ENCODE peak calls at places on chromosomes 4 and X, in nine cellular contexts. One of them, this sample, is unnamed.

GRCh38 chrX:136589966-136590365 is 58.0 kb downstream of the VGLL1 start:
- DNase-seq in lung microvascular endothelial cell: no peak
- DNase-seq in NCI-H1694 treated with DMSO at 0.1 percent for 48 hours: no peak
- DNase-seq in G401: no peak
- DNase-seq in NCI-H2081: no peak
- DNase-seq in stimulated activated CD4-positive, alpha-beta T cell treated with anti-CD3 and anti-CD28 coated beads, Interleukin-2, amount 100 ng/mL, for 4 hours: no peak
- DNase-seq in CD4-positive, alpha-beta memory T cell: no peak
- DNase-seq in upper lobe of left lung: no peak
- DNase-seq in fibroblast of the aortic adventitia: no peak
- DNase-seq in this sample: no peak

GRCh38 chrX:94977562-94977961 is 1303.6 kb downstream of the FAM133A start:
- DNase-seq in stimulated activated CD4-positive, alpha-beta T cell treated with anti-CD3 and anti-CD28 coated beads, Interleukin-2, amount 100 ng/mL, for 4 hours: no peak
- DNase-seq in NCI-H2081: no peak
- DNase-seq in lung microvascular endothelial cell: no peak
- DNase-seq in fibroblast of the aortic adventitia: no peak
- DNase-seq in G401: no peak
- DNase-seq in CD4-positive, alpha-beta memory T cell: no peak
- DNase-seq in upper lobe of left lung: no peak
- DNase-seq in NCI-H1694 treated with DMSO at 0.1 percent for 48 hours: no peak
- DNase-seq in this sample: no peak

GRCh38 chr4:52202251-52202779 is 151.2 kb downstream of the SPATA18 start:
- DNase-seq in stimulated activated CD4-positive, alpha-beta T cell treated with anti-CD3 and anti-CD28 coated beads, Interleukin-2, amount 100 ng/mL, for 4 hours: no peak
- DNase-seq in lung microvascular endothelial cell: no peak
- DNase-seq in NCI-H2081: no peak
- DNase-seq in NCI-H1694 treated with DMSO at 0.1 percent for 48 hours: no peak
- DNase-seq in CD4-positive, alpha-beta memory T cell: no peak
- DNase-seq in upper lobe of left lung: no peak
- DNase-seq in fibroblast of the aortic adventitia: no peak
- DNase-seq in G401: no peak
- DNase-seq in this sample: no peak

GRCh38 chr4:45350438-45350837 is 624.1 kb upstream of the GNPDA2 start:
- DNase-seq in NCI-H2081: no peak
- DNase-seq in NCI-H1694 treated with DMSO at 0.1 percent for 48 hours: no peak
- DNase-seq in fibroblast of the aortic adventitia: peak
- DNase-seq in upper lobe of left lung: no peak
- DNase-seq in CD4-positive, alpha-beta memory T cell: no peak
- DNase-seq in G401: peak
- DNase-seq in stimulated activated CD4-positive, alpha-beta T cell treated with anti-CD3 and anti-CD28 coated beads, Interleukin-2, amount 100 ng/mL, for 4 hours: no peak
- DNase-seq in lung microvascular endothelial cell: no peak
- DNase-seq in this sample: peak

GRCh38 chrX:149982310-149982709 is 44.0 kb upstream of the EOLA2 start:
- DNase-seq in fibroblast of the aortic adventitia: no peak
- DNase-seq in upper lobe of left lung: no peak
- DNase-seq in stimulated activated CD4-positive, alpha-beta T cell treated with anti-CD3 and anti-CD28 coated beads, Interleukin-2, amount 100 ng/mL, for 4 hours: no peak
- DNase-seq in CD4-positive, alpha-beta memory T cell: no peak
- DNase-seq in NCI-H1694 treated with DMSO at 0.1 percent for 48 hours: no peak
- DNase-seq in G401: no peak
- DNase-seq in NCI-H2081: no peak
- DNase-seq in lung microvascular endothelial cell: peak
- DNase-seq in this sample: no peak

GRCh38 chr4:168057412-168057811 is 34.9 kb upstream of the ANXA10 start:
- DNase-seq in CD4-positive, alpha-beta memory T cell: no peak
- DNase-seq in upper lobe of left lung: no peak
- DNase-seq in NCI-H2081: no peak
- DNase-seq in stimulated activated CD4-positive, alpha-beta T cell treated with anti-CD3 and anti-CD28 coated beads, Interleukin-2, amount 100 ng/mL, for 4 hours: no peak
- DNase-seq in fibroblast of the aortic adventitia: no peak
- DNase-seq in lung microvascular endothelial cell: no peak
- DNase-seq in NCI-H1694 treated with DMSO at 0.1 percent for 48 hours: no peak
- DNase-seq in G401: no peak
- DNase-seq in this sample: no peak

GRCh38 chr4:91758487-91758886 is 545.3 kb upstream of the GRID2 start:
- DNase-seq in upper lobe of left lung: no peak
- DNase-seq in NCI-H1694 treated with DMSO at 0.1 percent for 48 hours: no peak
- DNase-seq in stimulated activated CD4-positive, alpha-beta T cell treated with anti-CD3 and anti-CD28 coated beads, Interleukin-2, amount 100 ng/mL, for 4 hours: no peak
- DNase-seq in G401: no peak
- DNase-seq in CD4-positive, alpha-beta memory T cell: no peak
- DNase-seq in NCI-H2081: no peak
- DNase-seq in lung microvascular endothelial cell: no peak
- DNase-seq in fibroblast of the aortic adventitia: peak
- DNase-seq in this sample: no peak

GRCh38 chrX:151169783-151170182 is 6.6 kb upstream of the GPR50 start:
- DNase-seq in CD4-positive, alpha-beta memory T cell: no peak
- DNase-seq in stimulated activated CD4-positive, alpha-beta T cell treated with anti-CD3 and anti-CD28 coated beads, Interleukin-2, amount 100 ng/mL, for 4 hours: no peak
- DNase-seq in NCI-H2081: no peak
- DNase-seq in lung microvascular endothelial cell: no peak
- DNase-seq in upper lobe of left lung: no peak
- DNase-seq in NCI-H1694 treated with DMSO at 0.1 percent for 48 hours: no peak
- DNase-seq in G401: no peak
- DNase-seq in fibroblast of the aortic adventitia: no peak
- DNase-seq in this sample: no peak

GRCh38 chrX:123665197-123665596 is 67.7 kb downstream of the THOC2 start:
- DNase-seq in NCI-H2081: no peak
- DNase-seq in NCI-H1694 treated with DMSO at 0.1 percent for 48 hours: no peak
- DNase-seq in stimulated activated CD4-positive, alpha-beta T cell treated with anti-CD3 and anti-CD28 coated beads, Interleukin-2, amount 100 ng/mL, for 4 hours: no peak
- DNase-seq in upper lobe of left lung: no peak
- DNase-seq in CD4-positive, alpha-beta memory T cell: no peak
- DNase-seq in fibroblast of the aortic adventitia: no peak
- DNase-seq in lung microvascular endothelial cell: no peak
- DNase-seq in G401: no peak
- DNase-seq in this sample: no peak

GRCh38 chr4:16464651-16465050 is 238.4 kb upstream of the TAPT1 start:
- DNase-seq in fibroblast of the aortic adventitia: peak
- DNase-seq in NCI-H2081: no peak
- DNase-seq in upper lobe of left lung: no peak
- DNase-seq in NCI-H1694 treated with DMSO at 0.1 percent for 48 hours: no peak
- DNase-seq in stimulated activated CD4-positive, alpha-beta T cell treated with anti-CD3 and anti-CD28 coated beads, Interleukin-2, amount 100 ng/mL, for 4 hours: no peak
- DNase-seq in lung microvascular endothelial cell: no peak
- DNase-seq in G401: no peak
- DNase-seq in CD4-positive, alpha-beta memory T cell: no peak
- DNase-seq in this sample: no peak

GRCh38 chrX:32139463-32139862 is 1067.6 kb upstream of the FTHL17 start:
- DNase-seq in upper lobe of left lung: no peak
- DNase-seq in stimulated activated CD4-positive, alpha-beta T cell treated with anti-CD3 and anti-CD28 coated beads, Interleukin-2, amount 100 ng/mL, for 4 hours: no peak
- DNase-seq in G401: no peak
- DNase-seq in fibroblast of the aortic adventitia: no peak
- DNase-seq in NCI-H1694 treated with DMSO at 0.1 percent for 48 hours: no peak
- DNase-seq in CD4-positive, alpha-beta memory T cell: no peak
- DNase-seq in NCI-H2081: no peak
- DNase-seq in lung microvascular endothelial cell: no peak
- DNase-seq in this sample: no peak

GRCh38 chr4:81509822-81510221 is 38.1 kb upstream of the RASGEF1B start:
- DNase-seq in stimulated activated CD4-positive, alpha-beta T cell treated with anti-CD3 and anti-CD28 coated beads, Interleukin-2, amount 100 ng/mL, for 4 hours: no peak
- DNase-seq in upper lobe of left lung: no peak
- DNase-seq in NCI-H2081: no peak
- DNase-seq in G401: no peak
- DNase-seq in fibroblast of the aortic adventitia: no peak
- DNase-seq in NCI-H1694 treated with DMSO at 0.1 percent for 48 hours: no peak
- DNase-seq in CD4-positive, alpha-beta memory T cell: no peak
- DNase-seq in lung microvascular endothelial cell: no peak
- DNase-seq in this sample: no peak

GRCh38 chr4:52575406-52575805 is 83.7 kb downstream of the USP46 start:
- DNase-seq in upper lobe of left lung: no peak
- DNase-seq in lung microvascular endothelial cell: no peak
- DNase-seq in stimulated activated CD4-positive, alpha-beta T cell treated with anti-CD3 and anti-CD28 coated beads, Interleukin-2, amount 100 ng/mL, for 4 hours: no peak
- DNase-seq in NCI-H2081: no peak
- DNase-seq in G401: no peak
- DNase-seq in CD4-positive, alpha-beta memory T cell: no peak
- DNase-seq in NCI-H1694 treated with DMSO at 0.1 percent for 48 hours: no peak
- DNase-seq in fibroblast of the aortic adventitia: no peak
- DNase-seq in this sample: no peak

GRCh38 chrX:101206471-101206870 is 13.1 kb upstream of the DRP2 start:
- DNase-seq in G401: peak
- DNase-seq in CD4-positive, alpha-beta memory T cell: no peak
- DNase-seq in NCI-H2081: no peak
- DNase-seq in NCI-H1694 treated with DMSO at 0.1 percent for 48 hours: peak
- DNase-seq in upper lobe of left lung: no peak
- DNase-seq in fibroblast of the aortic adventitia: peak
- DNase-seq in lung microvascular endothelial cell: peak
- DNase-seq in stimulated activated CD4-positive, alpha-beta T cell treated with anti-CD3 and anti-CD28 coated beads, Interleukin-2, amount 100 ng/mL, for 4 hours: no peak
- DNase-seq in this sample: peak

GRCh38 chr4:52051213-52051614 is at the start of gene SPATA18:
- DNase-seq in upper lobe of left lung: peak
- DNase-seq in stimulated activated CD4-positive, alpha-beta T cell treated with anti-CD3 and anti-CD28 coated beads, Interleukin-2, amount 100 ng/mL, for 4 hours: no peak
- DNase-seq in G401: no peak
- DNase-seq in CD4-positive, alpha-beta memory T cell: no peak
- DNase-seq in lung microvascular endothelial cell: peak
- DNase-seq in NCI-H1694 treated with DMSO at 0.1 percent for 48 hours: no peak
- DNase-seq in fibroblast of the aortic adventitia: no peak
- DNase-seq in NCI-H2081: no peak
- DNase-seq in this sample: peak

GRCh38 chr4:174847801-174848427 is 18.9 kb upstream of the GLRA3 start:
- DNase-seq in CD4-positive, alpha-beta memory T cell: no peak
- DNase-seq in fibroblast of the aortic adventitia: no peak
- DNase-seq in lung microvascular endothelial cell: no peak
- DNase-seq in stimulated activated CD4-positive, alpha-beta T cell treated with anti-CD3 and anti-CD28 coated beads, Interleukin-2, amount 100 ng/mL, for 4 hours: no peak
- DNase-seq in G401: no peak
- DNase-seq in NCI-H2081: no peak
- DNase-seq in upper lobe of left lung: no peak
- DNase-seq in NCI-H1694 treated with DMSO at 0.1 percent for 48 hours: no peak
- DNase-seq in this sample: no peak

GRCh38 chr4:1543561-1543960 is 137.3 kb upstream of the NKX1-1 start:
- DNase-seq in G401: no peak
- DNase-seq in lung microvascular endothelial cell: no peak
- DNase-seq in CD4-positive, alpha-beta memory T cell: no peak
- DNase-seq in upper lobe of left lung: no peak
- DNase-seq in NCI-H2081: no peak
- DNase-seq in NCI-H1694 treated with DMSO at 0.1 percent for 48 hours: no peak
- DNase-seq in stimulated activated CD4-positive, alpha-beta T cell treated with anti-CD3 and anti-CD28 coated beads, Interleukin-2, amount 100 ng/mL, for 4 hours: no peak
- DNase-seq in fibroblast of the aortic adventitia: no peak
- DNase-seq in this sample: no peak

GRCh38 chr4:55173580-55173979 is 48.2 kb upstream of the KDR start:
- DNase-seq in fibroblast of the aortic adventitia: peak
- DNase-seq in NCI-H2081: no peak
- DNase-seq in upper lobe of left lung: no peak
- DNase-seq in CD4-positive, alpha-beta memory T cell: no peak
- DNase-seq in NCI-H1694 treated with DMSO at 0.1 percent for 48 hours: no peak
- DNase-seq in G401: no peak
- DNase-seq in lung microvascular endothelial cell: peak
- DNase-seq in stimulated activated CD4-positive, alpha-beta T cell treated with anti-CD3 and anti-CD28 coated beads, Interleukin-2, amount 100 ng/mL, for 4 hours: no peak
- DNase-seq in this sample: peak

GRCh38 chr4:188428935-188429334 is 289.7 kb downstream of the TRIML1 start:
- DNase-seq in NCI-H1694 treated with DMSO at 0.1 percent for 48 hours: no peak
- DNase-seq in lung microvascular endothelial cell: no peak
- DNase-seq in stimulated activated CD4-positive, alpha-beta T cell treated with anti-CD3 and anti-CD28 coated beads, Interleukin-2, amount 100 ng/mL, for 4 hours: no peak
- DNase-seq in upper lobe of left lung: no peak
- DNase-seq in G401: no peak
- DNase-seq in CD4-positive, alpha-beta memory T cell: no peak
- DNase-seq in NCI-H2081: peak
- DNase-seq in fibroblast of the aortic adventitia: no peak
- DNase-seq in this sample: no peak

GRCh38 chrX:83169683-83170082 is 338.4 kb upstream of the POU3F4 start:
- DNase-seq in stimulated activated CD4-positive, alpha-beta T cell treated with anti-CD3 and anti-CD28 coated beads, Interleukin-2, amount 100 ng/mL, for 4 hours: no peak
- DNase-seq in G401: no peak
- DNase-seq in NCI-H2081: no peak
- DNase-seq in upper lobe of left lung: no peak
- DNase-seq in fibroblast of the aortic adventitia: no peak
- DNase-seq in NCI-H1694 treated with DMSO at 0.1 percent for 48 hours: no peak
- DNase-seq in lung microvascular endothelial cell: no peak
- DNase-seq in CD4-positive, alpha-beta memory T cell: no peak
- DNase-seq in this sample: no peak

GRCh38 chr4:20395160-20395773 is 143.6 kb downstream of the SLIT2 start:
- DNase-seq in NCI-H1694 treated with DMSO at 0.1 percent for 48 hours: peak
- DNase-seq in upper lobe of left lung: peak
- DNase-seq in stimulated activated CD4-positive, alpha-beta T cell treated with anti-CD3 and anti-CD28 coated beads, Interleukin-2, amount 100 ng/mL, for 4 hours: no peak
- DNase-seq in NCI-H2081: peak
- DNase-seq in CD4-positive, alpha-beta memory T cell: no peak
- DNase-seq in G401: peak
- DNase-seq in fibroblast of the aortic adventitia: peak
- DNase-seq in lung microvascular endothelial cell: peak
- DNase-seq in this sample: peak

GRCh38 chr4:180116840-180117239 is 2126.4 kb upstream of the TENM3 start:
- DNase-seq in stimulated activated CD4-positive, alpha-beta T cell treated with anti-CD3 and anti-CD28 coated beads, Interleukin-2, amount 100 ng/mL, for 4 hours: no peak
- DNase-seq in fibroblast of the aortic adventitia: no peak
- DNase-seq in upper lobe of left lung: no peak
- DNase-seq in NCI-H2081: no peak
- DNase-seq in NCI-H1694 treated with DMSO at 0.1 percent for 48 hours: no peak
- DNase-seq in lung microvascular endothelial cell: no peak
- DNase-seq in G401: no peak
- DNase-seq in CD4-positive, alpha-beta memory T cell: no peak
- DNase-seq in this sample: no peak

GRCh38 chrX:43655961-43656494 is at the start of gene MAOA:
- DNase-seq in NCI-H1694 treated with DMSO at 0.1 percent for 48 hours: no peak
- DNase-seq in upper lobe of left lung: peak
- DNase-seq in fibroblast of the aortic adventitia: no peak
- DNase-seq in CD4-positive, alpha-beta memory T cell: peak
- DNase-seq in NCI-H2081: peak
- DNase-seq in lung microvascular endothelial cell: peak
- DNase-seq in stimulated activated CD4-positive, alpha-beta T cell treated with anti-CD3 and anti-CD28 coated beads, Interleukin-2, amount 100 ng/mL, for 4 hours: peak
- DNase-seq in G401: peak
- DNase-seq in this sample: no peak

GRCh38 chr4:119664168-119664907 is 35.7 kb upstream of the PDE5A start:
- DNase-seq in fibroblast of the aortic adventitia: no peak
- DNase-seq in G401: no peak
- DNase-seq in NCI-H2081: no peak
- DNase-seq in lung microvascular endothelial cell: no peak
- DNase-seq in NCI-H1694 treated with DMSO at 0.1 percent for 48 hours: no peak
- DNase-seq in upper lobe of left lung: no peak
- DNase-seq in stimulated activated CD4-positive, alpha-beta T cell treated with anti-CD3 and anti-CD28 coated beads, Interleukin-2, amount 100 ng/mL, for 4 hours: no peak
- DNase-seq in CD4-positive, alpha-beta memory T cell: no peak
- DNase-seq in this sample: no peak

GRCh38 chr4:57156242-57156990 is 46.2 kb upstream of the IGFBP7 start:
- DNase-seq in fibroblast of the aortic adventitia: no peak
- DNase-seq in stimulated activated CD4-positive, alpha-beta T cell treated with anti-CD3 and anti-CD28 coated beads, Interleukin-2, amount 100 ng/mL, for 4 hours: no peak
- DNase-seq in G401: no peak
- DNase-seq in NCI-H2081: no peak
- DNase-seq in upper lobe of left lung: no peak
- DNase-seq in NCI-H1694 treated with DMSO at 0.1 percent for 48 hours: no peak
- DNase-seq in CD4-positive, alpha-beta memory T cell: no peak
- DNase-seq in lung microvascular endothelial cell: no peak
- DNase-seq in this sample: no peak

GRCh38 chr4:181939199-181939945 is 303.8 kb upstream of the TENM3 start:
- DNase-seq in CD4-positive, alpha-beta memory T cell: no peak
- DNase-seq in NCI-H2081: no peak
- DNase-seq in G401: no peak
- DNase-seq in upper lobe of left lung: no peak
- DNase-seq in fibroblast of the aortic adventitia: peak
- DNase-seq in NCI-H1694 treated with DMSO at 0.1 percent for 48 hours: no peak
- DNase-seq in stimulated activated CD4-positive, alpha-beta T cell treated with anti-CD3 and anti-CD28 coated beads, Interleukin-2, amount 100 ng/mL, for 4 hours: no peak
- DNase-seq in lung microvascular endothelial cell: no peak
- DNase-seq in this sample: peak

GRCh38 chrX:69096963-69097362 is 68.3 kb downstream of the PJA1 start:
- DNase-seq in stimulated activated CD4-positive, alpha-beta T cell treated with anti-CD3 and anti-CD28 coated beads, Interleukin-2, amount 100 ng/mL, for 4 hours: no peak
- DNase-seq in CD4-positive, alpha-beta memory T cell: no peak
- DNase-seq in NCI-H2081: no peak
- DNase-seq in lung microvascular endothelial cell: no peak
- DNase-seq in upper lobe of left lung: no peak
- DNase-seq in NCI-H1694 treated with DMSO at 0.1 percent for 48 hours: no peak
- DNase-seq in G401: no peak
- DNase-seq in fibroblast of the aortic adventitia: no peak
- DNase-seq in this sample: no peak

GRCh38 chr4:127922226-127922625 is 41.5 kb downstream of the PLK4 start:
- DNase-seq in NCI-H1694 treated with DMSO at 0.1 percent for 48 hours: no peak
- DNase-seq in fibroblast of the aortic adventitia: peak
- DNase-seq in G401: no peak
- DNase-seq in lung microvascular endothelial cell: no peak
- DNase-seq in NCI-H2081: no peak
- DNase-seq in CD4-positive, alpha-beta memory T cell: no peak
- DNase-seq in upper lobe of left lung: no peak
- DNase-seq in stimulated activated CD4-positive, alpha-beta T cell treated with anti-CD3 and anti-CD28 coated beads, Interleukin-2, amount 100 ng/mL, for 4 hours: no peak
- DNase-seq in this sample: no peak

GRCh38 chr4:74446896-74447295 is 2.0 kb downstream of the AREG start:
- DNase-seq in upper lobe of left lung: no peak
- DNase-seq in NCI-H2081: no peak
- DNase-seq in NCI-H1694 treated with DMSO at 0.1 percent for 48 hours: no peak
- DNase-seq in CD4-positive, alpha-beta memory T cell: no peak
- DNase-seq in G401: no peak
- DNase-seq in fibroblast of the aortic adventitia: no peak
- DNase-seq in lung microvascular endothelial cell: no peak
- DNase-seq in stimulated activated CD4-positive, alpha-beta T cell treated with anti-CD3 and anti-CD28 coated beads, Interleukin-2, amount 100 ng/mL, for 4 hours: no peak
- DNase-seq in this sample: no peak

GRCh38 chr4:53522334-53522733 is 69.0 kb downstream of the LNX1 start:
- DNase-seq in NCI-H1694 treated with DMSO at 0.1 percent for 48 hours: no peak
- DNase-seq in lung microvascular endothelial cell: no peak
- DNase-seq in fibroblast of the aortic adventitia: no peak
- DNase-seq in upper lobe of left lung: no peak
- DNase-seq in CD4-positive, alpha-beta memory T cell: no peak
- DNase-seq in NCI-H2081: no peak
- DNase-seq in G401: no peak
- DNase-seq in stimulated activated CD4-positive, alpha-beta T cell treated with anti-CD3 and anti-CD28 coated beads, Interleukin-2, amount 100 ng/mL, for 4 hours: no peak
- DNase-seq in this sample: no peak

GRCh38 chrX:153900806-153901752 is 3.4 kb upstream of the AVPR2 start:
- DNase-seq in G401: peak
- DNase-seq in fibroblast of the aortic adventitia: peak
- DNase-seq in NCI-H2081: peak
- DNase-seq in NCI-H1694 treated with DMSO at 0.1 percent for 48 hours: peak
- DNase-seq in lung microvascular endothelial cell: peak
- DNase-seq in CD4-positive, alpha-beta memory T cell: peak
- DNase-seq in stimulated activated CD4-positive, alpha-beta T cell treated with anti-CD3 and anti-CD28 coated beads, Interleukin-2, amount 100 ng/mL, for 4 hours: peak
- DNase-seq in upper lobe of left lung: peak
- DNase-seq in this sample: peak